ENCODE peak calls at places on chromosomes 13 and 19, in four cellular contexts. F, M, B and Y are unnamed samples.

GRCh38 chr13:100544866-100545683 is 43.5 kb downstream of the GGACT start:
- DNase-seq in F (no peak), M (no peak), B (no peak), Y (no peak)

GRCh38 chr13:104034891-104035290 is 968.7 kb upstream of the SLC10A2 start:
- DNase-seq in F (no peak), M (no peak), B (no peak), Y (no peak)

GRCh38 chr19:18349524-18350128 is 9.2 kb downstream of the PGPEP1 start:
- DNase-seq in F (peak), M (peak), B (peak), Y (peak)

GRCh38 chr13:74895042-74895811 is 586.7 kb downstream of the TBC1D4 start:
- DNase-seq in F (no peak), M (no peak), B (no peak), Y (no peak)

GRCh38 chr19:31160346-31160926 is 188.8 kb downstream of the TSHZ3 start:
- DNase-seq in F (no peak), M (no peak), B (no peak), Y (no peak)

GRCh38 chr19:23823952-23824389 is 65.3 kb upstream of the ZNF681 start:
- DNase-seq in F (peak), M (peak), B (peak), Y (peak)

GRCh38 chr13:47111499-47111898 is 214.6 kb upstream of the HTR2A start:
- DNase-seq in F (no peak), M (no peak), B (peak), Y (no peak)

GRCh38 chr19:1770866-1771576 is 17.7 kb downstream of the ONECUT3 start:
- DNase-seq in F (no peak), M (no peak), B (no peak), Y (no peak)

GRCh38 chr13:46097015-46097414 is 7.8 kb downstream of the CPB2 start:
- DNase-seq in F (no peak), M (no peak), B (no peak), Y (no peak)

DNA sequence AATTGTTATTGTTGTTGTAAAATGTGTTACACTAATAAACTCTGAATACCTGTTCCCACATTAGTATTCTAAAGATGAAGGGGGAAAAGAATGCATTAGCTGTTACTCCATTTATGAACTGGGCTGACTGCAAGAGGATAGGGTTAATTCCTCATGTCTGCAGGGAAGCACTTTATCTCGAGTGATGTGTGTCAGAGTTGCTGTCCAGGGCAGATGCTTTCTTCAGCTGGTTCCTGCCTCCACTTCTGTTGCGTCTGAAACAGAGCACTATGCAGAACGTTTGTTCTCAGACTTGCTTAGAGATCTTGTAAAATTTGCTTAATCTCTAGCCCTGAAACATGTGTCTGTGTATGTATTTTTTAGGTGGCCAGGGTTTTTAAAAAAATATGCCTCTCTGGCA is 318.8 kb downstream of the SPRY2 start:
- DNase-seq in F (peak), M (no peak), B (no peak), Y (no peak)
- TF ChIP-seq FOXJ3 in F (no peak), M (no peak), B (no peak), Y (no peak)

DNA sequence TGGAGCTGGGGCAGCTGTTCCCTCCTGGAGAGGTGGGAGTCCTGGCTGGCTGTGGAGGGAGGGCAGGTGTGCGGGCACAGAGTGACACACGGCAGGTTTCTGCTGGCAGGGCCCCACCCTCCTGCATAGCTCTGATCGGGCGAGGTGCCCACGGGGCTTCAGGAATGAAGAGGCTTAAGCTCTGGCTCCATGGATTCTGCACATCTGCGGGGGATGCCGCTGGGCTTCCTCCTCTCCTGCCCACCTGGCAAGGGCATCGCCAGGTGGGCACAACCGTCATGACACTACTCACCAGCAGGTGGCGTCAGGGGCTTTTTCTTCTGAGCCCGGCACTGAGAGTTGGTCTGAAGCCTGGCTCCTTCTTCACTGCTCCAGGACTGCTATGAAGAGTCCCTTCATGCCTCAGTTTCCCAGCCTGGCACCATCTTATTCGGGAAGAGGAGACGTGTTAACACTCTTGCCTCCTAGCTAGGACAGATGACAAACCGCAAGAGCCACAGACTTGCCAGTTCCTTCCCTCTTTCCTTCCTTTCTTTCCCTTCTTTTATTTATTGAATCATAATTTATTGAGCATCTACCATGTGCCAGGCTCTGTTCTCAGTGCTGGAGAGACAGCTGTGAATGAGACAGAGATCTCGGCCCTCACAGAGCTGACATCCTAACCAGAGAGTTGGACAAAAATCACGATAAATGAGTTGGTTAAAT is 15.2 kb upstream of the PAK4 start:
- DNase-seq in F (peak), M (peak), B (peak), Y (peak)
- TF ChIP-seq FOXJ3 in F (no peak), M (no peak), B (no peak), Y (no peak)

GRCh38 chr13:94967183-94968039 is 255.1 kb upstream of the SOX21 start:
- DNase-seq in F (peak), M (no peak), B (peak), Y (peak)
- TF ChIP-seq FOXJ3 in F (no peak), M (no peak), B (no peak), Y (no peak)

GRCh38 chr19:3061214-3062161 is 807 bp downstream of the TLE5 start:
- DNase-seq in F (peak), M (no peak), B (peak), Y (no peak)
- TF ChIP-seq FOXJ3 in F (no peak), M (no peak), B (no peak), Y (no peak)